ENCODE peak calls at places on chromosome 12, in seven cellular contexts. One of them, this sample, is unnamed.

GRCh38 chr12:117587646-117588287 is 226.3 kb upstream of the NOS1 start:
- DNase-seq in endothelial cell of umbilical vein: peak
- DNase-seq in transverse colon: peak
- DNase-seq in A549: peak
- DNase-seq in breast epithelium: peak
- DNase-seq in heart left ventricle: no peak
- DNase-seq in stomach: peak
- DNase-seq in this sample: peak

GRCh38 chr12:71636704-71637115 is 26.9 kb downstream of the ZFC3H1 start:
- DNase-seq in stomach: no peak
- DNase-seq in endothelial cell of umbilical vein: peak
- DNase-seq in transverse colon: no peak
- DNase-seq in heart left ventricle: no peak
- DNase-seq in A549: peak
- DNase-seq in breast epithelium: no peak
- DNase-seq in this sample: no peak

GRCh38 chr12:3097186-3097804 is 20.1 kb downstream of the TSPAN9 start:
- DNase-seq in A549: no peak
- DNase-seq in transverse colon: peak
- DNase-seq in endothelial cell of umbilical vein: peak
- DNase-seq in stomach: peak
- DNase-seq in breast epithelium: no peak
- DNase-seq in heart left ventricle: peak
- DNase-seq in this sample: peak

GRCh38 chr12:21416611-21417121 is 20.8 kb upstream of the PYROXD1 start:
- DNase-seq in transverse colon: no peak
- DNase-seq in breast epithelium: no peak
- DNase-seq in A549: no peak
- DNase-seq in stomach: no peak
- DNase-seq in endothelial cell of umbilical vein: peak
- DNase-seq in heart left ventricle: no peak
- DNase-seq in this sample: no peak

GRCh38 chr12:96233941-96234461 is 39.8 kb downstream of the ELK3 start:
- DNase-seq in breast epithelium: peak
- DNase-seq in stomach: peak
- DNase-seq in heart left ventricle: peak
- DNase-seq in endothelial cell of umbilical vein: peak
- DNase-seq in A549: no peak
- DNase-seq in transverse colon: peak
- DNase-seq in this sample: peak

GRCh38 chr12:51020448-51021182 is 5.6 kb downstream of the SLC11A2 start:
- DNase-seq in stomach: no peak
- DNase-seq in endothelial cell of umbilical vein: no peak
- DNase-seq in A549: no peak
- DNase-seq in heart left ventricle: no peak
- DNase-seq in transverse colon: no peak
- DNase-seq in breast epithelium: no peak
- DNase-seq in this sample: no peak

GRCh38 chr12:9041321-9041720 is 52.0 kb downstream of the KLRG1 start:
- DNase-seq in heart left ventricle: no peak
- DNase-seq in stomach: no peak
- DNase-seq in A549: no peak
- DNase-seq in endothelial cell of umbilical vein: no peak
- DNase-seq in breast epithelium: no peak
- DNase-seq in transverse colon: no peak
- DNase-seq in this sample: no peak

GRCh38 chr12:107607464-107608392 is 77.9 kb upstream of the PWP1 start:
- DNase-seq in heart left ventricle: peak
- DNase-seq in A549: peak
- DNase-seq in breast epithelium: peak
- DNase-seq in stomach: peak
- DNase-seq in transverse colon: peak
- DNase-seq in endothelial cell of umbilical vein: peak
- DNase-seq in this sample: peak

GRCh38 chr12:101051901-101052550 is 158.0 kb downstream of the SLC5A8 start:
- DNase-seq in A549: peak
- DNase-seq in breast epithelium: no peak
- DNase-seq in heart left ventricle: no peak
- DNase-seq in endothelial cell of umbilical vein: peak
- DNase-seq in stomach: no peak
- DNase-seq in transverse colon: peak
- DNase-seq in this sample: peak

GRCh38 chr12:91870872-91871707 is 274.6 kb downstream of the BTG1 start:
- DNase-seq in breast epithelium: no peak
- DNase-seq in heart left ventricle: no peak
- DNase-seq in transverse colon: no peak
- DNase-seq in endothelial cell of umbilical vein: no peak
- DNase-seq in A549: no peak
- DNase-seq in stomach: no peak
- DNase-seq in this sample: no peak

GRCh38 chr12:57623811-57624390 is 9.1 kb downstream of the B4GALNT1 start:
- DNase-seq in breast epithelium: no peak
- DNase-seq in A549: no peak
- DNase-seq in endothelial cell of umbilical vein: no peak
- DNase-seq in transverse colon: no peak
- DNase-seq in heart left ventricle: no peak
- DNase-seq in stomach: no peak
- DNase-seq in this sample: no peak

GRCh38 chr12:105538880-105539279 is 208.4 kb downstream of the C12orf75 start:
- DNase-seq in endothelial cell of umbilical vein: no peak
- DNase-seq in breast epithelium: no peak
- DNase-seq in A549: no peak
- DNase-seq in heart left ventricle: no peak
- DNase-seq in stomach: no peak
- DNase-seq in transverse colon: no peak
- DNase-seq in this sample: no peak

GRCh38 chr12:29428630-29429029 is 47.7 kb upstream of the ERGIC2 start:
- DNase-seq in transverse colon: no peak
- DNase-seq in heart left ventricle: no peak
- DNase-seq in endothelial cell of umbilical vein: peak
- DNase-seq in A549: no peak
- DNase-seq in breast epithelium: no peak
- DNase-seq in stomach: no peak
- DNase-seq in this sample: no peak

GRCh38 chr12:6372403-6373003 is 2.9 kb downstream of the SCNN1A start:
- DNase-seq in stomach: peak
- DNase-seq in transverse colon: peak
- DNase-seq in A549: peak
- DNase-seq in heart left ventricle: no peak
- DNase-seq in breast epithelium: peak
- DNase-seq in endothelial cell of umbilical vein: peak
- DNase-seq in this sample: peak
- TF ChIP-seq POLR2A in stomach: no peak
- TF ChIP-seq POLR2A in transverse colon: no peak
- TF ChIP-seq POLR2A in A549: no peak
- TF ChIP-seq POLR2A in heart left ventricle: no peak
- TF ChIP-seq POLR2A in breast epithelium: no peak
- TF ChIP-seq POLR2A in endothelial cell of umbilical vein: no peak
- TF ChIP-seq POLR2A in this sample: peak

DNA sequence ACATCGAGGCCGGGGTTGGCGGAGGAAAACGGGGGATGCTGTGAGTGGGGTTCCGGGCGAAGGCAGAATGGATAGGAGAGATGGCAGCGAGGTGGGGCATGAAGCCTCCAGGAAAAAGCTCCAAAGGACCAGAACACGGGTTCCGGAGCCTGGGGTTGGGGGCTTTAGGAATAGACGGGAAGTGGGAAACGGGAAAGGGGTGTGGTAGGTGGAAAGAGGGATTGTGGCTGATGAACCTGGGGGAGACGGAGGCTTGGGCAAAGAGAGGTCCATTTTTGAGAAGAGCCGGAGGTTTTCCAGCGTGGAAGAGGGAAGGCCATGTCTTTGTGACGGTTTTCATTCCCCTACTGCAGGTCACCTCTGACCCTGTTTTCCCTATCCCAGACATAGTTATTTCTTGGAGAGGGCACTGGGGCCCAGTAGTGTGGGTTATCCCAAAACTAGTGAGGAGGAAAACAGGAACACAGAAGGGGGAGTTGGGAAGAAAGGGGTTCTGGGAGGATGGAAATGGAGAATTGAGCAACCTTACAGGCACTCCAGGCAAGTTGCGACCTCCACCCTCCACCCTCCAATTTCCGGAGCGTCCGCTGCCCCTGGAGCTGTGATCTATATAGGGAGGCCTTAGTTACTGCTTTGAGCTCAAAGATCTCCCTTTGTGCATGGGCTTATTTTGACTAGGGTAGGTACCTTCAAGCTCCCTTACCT is 1.1 kb downstream of the ATN1 start:
- DNase-seq in stomach: no peak
- DNase-seq in A549: no peak
- DNase-seq in heart left ventricle: no peak
- DNase-seq in breast epithelium: no peak
- DNase-seq in transverse colon: no peak
- DNase-seq in endothelial cell of umbilical vein: no peak
- DNase-seq in this sample: no peak
- TF ChIP-seq POLR2A in stomach: no peak
- TF ChIP-seq POLR2A in A549: no peak
- TF ChIP-seq POLR2A in heart left ventricle: no peak
- TF ChIP-seq POLR2A in breast epithelium: no peak
- TF ChIP-seq POLR2A in transverse colon: no peak
- TF ChIP-seq POLR2A in endothelial cell of umbilical vein: no peak
- TF ChIP-seq POLR2A in this sample: no peak

GRCh38 chr12:54579258-54579657 is 9.2 kb downstream of the PPP1R1A start:
- DNase-seq in stomach: no peak
- DNase-seq in transverse colon: no peak
- DNase-seq in breast epithelium: no peak
- DNase-seq in A549: no peak
- DNase-seq in heart left ventricle: no peak
- DNase-seq in endothelial cell of umbilical vein: no peak
- DNase-seq in this sample: no peak
- TF ChIP-seq POLR2A in stomach: no peak
- TF ChIP-seq POLR2A in transverse colon: no peak
- TF ChIP-seq POLR2A in breast epithelium: no peak
- TF ChIP-seq POLR2A in A549: no peak
- TF ChIP-seq POLR2A in heart left ventricle: no peak
- TF ChIP-seq POLR2A in endothelial cell of umbilical vein: no peak
- TF ChIP-seq POLR2A in this sample: no peak

DNA sequence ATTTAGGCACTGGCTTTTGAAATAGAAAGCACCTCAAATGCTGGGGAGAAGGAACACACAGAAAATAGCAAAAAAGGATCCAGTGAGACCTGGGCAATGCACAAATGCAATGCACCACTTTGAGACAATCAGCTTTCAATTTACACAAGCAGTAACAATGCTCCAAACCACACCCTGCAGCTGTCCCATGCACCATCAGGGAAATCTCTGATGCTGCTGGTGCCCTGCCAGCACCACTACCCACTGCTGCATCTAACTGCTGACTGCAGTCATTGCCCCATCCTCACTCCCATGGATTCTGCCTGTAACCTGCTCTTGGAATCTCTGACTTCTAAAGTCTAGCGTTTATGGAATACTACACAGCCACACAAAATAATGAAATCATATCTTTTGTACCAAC is 21.0 kb upstream of the HMGA2 start:
- DNase-seq in endothelial cell of umbilical vein: no peak
- DNase-seq in stomach: no peak
- DNase-seq in transverse colon: no peak
- DNase-seq in A549: no peak
- DNase-seq in heart left ventricle: no peak
- DNase-seq in breast epithelium: no peak
- DNase-seq in this sample: no peak
- TF ChIP-seq POLR2A in endothelial cell of umbilical vein: no peak
- TF ChIP-seq POLR2A in stomach: no peak
- TF ChIP-seq POLR2A in transverse colon: no peak
- TF ChIP-seq POLR2A in A549: no peak
- TF ChIP-seq POLR2A in heart left ventricle: no peak
- TF ChIP-seq POLR2A in breast epithelium: no peak
- TF ChIP-seq POLR2A in this sample: no peak

GRCh38 chr12:26226629-26227375 is 31.4 kb downstream of the SSPN start:
- DNase-seq in A549: no peak
- DNase-seq in stomach: peak
- DNase-seq in endothelial cell of umbilical vein: peak
- DNase-seq in heart left ventricle: peak
- DNase-seq in breast epithelium: no peak
- DNase-seq in transverse colon: peak
- DNase-seq in this sample: peak
- TF ChIP-seq POLR2A in A549: no peak
- TF ChIP-seq POLR2A in stomach: no peak
- TF ChIP-seq POLR2A in endothelial cell of umbilical vein: no peak
- TF ChIP-seq POLR2A in heart left ventricle: no peak
- TF ChIP-seq POLR2A in breast epithelium: no peak
- TF ChIP-seq POLR2A in transverse colon: no peak
- TF ChIP-seq POLR2A in this sample: peak

GRCh38 chr12:93571854-93572711 is at the start of gene SOCS2:
- DNase-seq in stomach: peak
- DNase-seq in breast epithelium: no peak
- DNase-seq in A549: peak
- DNase-seq in transverse colon: peak
- DNase-seq in heart left ventricle: peak
- DNase-seq in endothelial cell of umbilical vein: peak
- DNase-seq in this sample: peak
- TF ChIP-seq POLR2A in stomach: no peak
- TF ChIP-seq POLR2A in breast epithelium: no peak
- TF ChIP-seq POLR2A in A549: no peak
- TF ChIP-seq POLR2A in transverse colon: no peak
- TF ChIP-seq POLR2A in heart left ventricle: no peak
- TF ChIP-seq POLR2A in endothelial cell of umbilical vein: no peak
- TF ChIP-seq POLR2A in this sample: no peak

DNA sequence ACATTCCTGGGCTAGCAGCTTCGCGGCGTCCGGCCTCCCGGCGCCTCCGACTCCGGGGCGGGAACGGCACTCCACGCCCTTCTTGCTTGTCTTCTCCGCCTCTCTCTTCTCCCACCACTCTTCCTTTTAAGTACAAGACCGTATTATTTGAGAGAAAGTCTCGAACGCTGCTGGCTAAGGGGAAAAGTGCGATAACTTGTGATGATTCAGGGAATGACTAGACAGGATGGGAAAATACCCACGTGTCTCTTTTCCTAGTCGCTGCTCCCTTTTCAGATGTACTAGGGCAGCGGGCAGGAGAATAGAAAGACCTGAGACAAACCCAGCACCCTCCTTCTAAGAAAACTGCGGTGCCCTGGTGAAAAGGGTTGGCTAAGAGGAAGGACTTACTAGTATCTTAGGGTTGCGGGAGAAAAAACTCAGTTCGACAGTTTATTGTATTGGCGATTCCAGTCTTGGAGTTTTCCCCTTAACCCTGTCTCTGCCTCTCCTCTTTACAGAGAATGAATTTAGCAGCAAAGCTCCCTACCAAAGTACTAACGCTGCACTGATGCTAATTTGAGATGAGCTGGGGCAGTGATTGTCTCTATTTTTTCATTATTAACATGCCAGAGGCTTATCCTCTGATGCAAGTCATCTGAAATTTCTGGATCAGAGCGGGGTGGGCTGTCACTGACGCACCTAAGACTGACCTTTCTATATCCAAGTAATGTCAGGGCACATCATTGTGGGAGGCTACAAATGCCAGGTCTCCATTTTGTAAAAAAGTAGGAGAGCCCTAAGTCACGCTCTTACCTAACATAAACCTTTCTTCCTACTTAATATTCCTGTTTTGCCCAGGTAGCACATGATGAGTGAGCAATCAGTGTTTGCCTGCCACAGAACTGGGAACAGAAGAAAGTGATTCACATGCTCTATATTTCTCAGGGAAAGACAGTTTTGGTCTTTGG is 810 bp upstream of the PAWR start:
- DNase-seq in stomach: no peak
- DNase-seq in endothelial cell of umbilical vein: peak
- DNase-seq in heart left ventricle: no peak
- DNase-seq in breast epithelium: no peak
- DNase-seq in A549: peak
- DNase-seq in transverse colon: peak
- DNase-seq in this sample: peak
- TF ChIP-seq POLR2A in stomach: no peak
- TF ChIP-seq POLR2A in endothelial cell of umbilical vein: peak
- TF ChIP-seq POLR2A in heart left ventricle: no peak
- TF ChIP-seq POLR2A in breast epithelium: no peak
- TF ChIP-seq POLR2A in A549: no peak
- TF ChIP-seq POLR2A in transverse colon: no peak
- TF ChIP-seq POLR2A in this sample: no peak

This sample was measured in body of pancreas.